ENCODE peak calls at places on chromosomes 5 and 9, in four cellular contexts. P is GM12878, A is K562, Q is HepG2. L is an unnamed sample.

GRCh38 chr5:9013147-9013546 is 532.7 kb downstream of the SEMA5A start:
- DNase-seq in P (no peak), A (no peak), Q (no peak), L (no peak)

GRCh38 chr5:58060971-58061370 is 398.9 kb downstream of the PLK2 start:
- DNase-seq in P (no peak), A (no peak), Q (no peak), L (no peak)

GRCh38 chr5:167699434-167699833 is 592.0 kb upstream of the WWC1 start:
- DNase-seq in P (no peak), A (no peak), Q (no peak), L (no peak)

GRCh38 chr9:15531380-15531779 is 20.6 kb upstream of the PSIP1 start:
- DNase-seq in P (no peak), A (no peak), Q (no peak), L (no peak)

GRCh38 chr5:129591508-129592160 is 131.5 kb downstream of the ADAMTS19 start:
- DNase-seq in P (no peak), A (no peak), Q (no peak), L (no peak)

GRCh38 chr5:111511174-111512025 is 935 bp downstream of the STARD4 start:
- DNase-seq in P (no peak), A (no peak), Q (no peak), L (no peak)

GRCh38 chr5:59209758-59210359 is 627.0 kb downstream of the RAB3C start:
- DNase-seq in P (no peak), A (no peak), Q (no peak), L (peak)

GRCh38 chr5:154473581-154474266 is 4.3 kb downstream of the HAND1 start:
- DNase-seq in P (no peak), A (no peak), Q (no peak), L (no peak)

GRCh38 chr9:11722957-11723356 is 970.2 kb upstream of the TYRP1 start:
- DNase-seq in P (no peak), A (no peak), Q (no peak), L (no peak)

GRCh38 chr5:55187370-55187769 is 14.4 kb upstream of the CDC20B start:
- DNase-seq in P (no peak), A (no peak), Q (no peak), L (no peak)

GRCh38 chr5:123937230-123937629 is 425.3 kb downstream of the CSNK1G3 start:
- DNase-seq in P (peak), A (peak), Q (peak), L (peak)

GRCh38 chr9:74511333-74511732 is 14.2 kb downstream of the RORB start:
- DNase-seq in P (no peak), A (no peak), Q (no peak), L (no peak)

GRCh38 chr9:90331826-90332575 is 310.6 kb downstream of the DIRAS2 start:
- DNase-seq in P (no peak), A (no peak), Q (no peak), L (no peak)

GRCh38 chr5:116494784-116495480 is 79.7 kb downstream of the SEMA6A start:
- DNase-seq in P (no peak), A (no peak), Q (peak), L (no peak)

GRCh38 chr5:17860660-17861315 is 226.5 kb downstream of the TAF11L14 start:
- DNase-seq in P (no peak), A (no peak), Q (no peak), L (no peak)

GRCh38 chr5:6280425-6281100 is 97.8 kb downstream of the MED10 start:
- DNase-seq in P (no peak), A (no peak), Q (no peak), L (no peak)
- TF ChIP-seq MXI1 in P (no peak), A (no peak), Q (no peak), L (no peak)

GRCh38 chr5:61313960-61314681 is 17.9 kb upstream of the ZSWIM6 start:
- DNase-seq in P (no peak), A (no peak), Q (no peak), L (no peak)

GRCh38 chr5:61309115-61309514 is 22.9 kb upstream of the ZSWIM6 start:
- DNase-seq in P (no peak), A (no peak), Q (no peak), L (no peak)

GRCh38 chr5:61308699-61309098 is 23.4 kb upstream of the ZSWIM6 start:
- DNase-seq in P (no peak), A (no peak), Q (no peak), L (no peak)

GRCh38 chr5:61311056-61311455 is 21.0 kb upstream of the ZSWIM6 start:
- DNase-seq in P (no peak), A (no peak), Q (no peak), L (no peak)

DNA sequence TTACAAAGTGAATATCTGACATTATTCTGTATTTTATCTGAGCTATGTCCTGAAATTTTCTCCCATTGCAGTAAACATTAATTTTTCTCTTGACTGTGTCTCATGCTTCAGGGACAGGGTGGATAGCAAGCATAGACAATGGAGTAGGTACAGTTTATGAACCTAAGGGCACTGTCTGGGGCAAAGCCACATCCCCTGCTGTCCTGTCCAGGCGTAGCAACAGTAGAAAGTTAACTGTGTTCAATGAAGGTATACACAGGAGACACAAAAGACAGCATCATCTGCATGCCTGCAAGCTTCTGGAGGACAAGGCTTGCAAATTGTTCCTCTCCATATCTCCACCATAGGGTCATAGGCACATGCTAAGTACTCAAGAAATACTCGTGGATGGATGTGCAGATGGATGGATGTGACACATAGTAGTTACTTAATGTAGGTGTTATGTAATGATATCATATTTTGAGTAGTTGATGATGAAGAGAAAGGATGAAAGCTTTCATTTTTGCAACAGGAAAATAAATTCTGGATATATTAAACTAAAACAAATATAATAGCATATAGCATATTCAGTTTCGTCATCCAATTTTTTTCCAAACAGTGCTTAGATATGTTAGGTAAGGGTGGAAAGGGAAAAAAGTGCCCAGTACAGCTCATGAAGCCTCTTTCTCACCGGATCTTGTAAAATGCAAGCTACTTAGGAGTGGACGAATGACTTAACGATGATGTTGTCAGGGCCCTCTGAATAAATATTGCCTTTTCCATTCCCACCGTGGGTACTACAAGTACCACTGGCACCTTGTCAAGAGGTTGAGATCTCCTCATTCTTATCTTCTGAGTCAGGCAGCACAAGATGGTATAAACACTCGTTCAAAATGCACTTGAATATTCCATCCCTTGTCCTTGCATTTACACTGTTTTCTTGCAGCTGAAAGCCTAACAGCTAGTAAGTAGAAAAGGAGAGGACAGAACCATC is 19.9 kb upstream of the ZSWIM6 start:
- DNase-seq in P (no peak), A (no peak), Q (no peak), L (no peak)
- TF ChIP-seq POLR2AphosphoS5 in P (no peak), A (no peak), Q (no peak), L (no peak)

GRCh38 chr9:133048595-133048994 is 13.2 kb upstream of the CEL start:
- DNase-seq in P (no peak), A (peak), Q (no peak), L (peak)
- TF ChIP-seq MXI1 in P (no peak), A (no peak), Q (no peak), L (no peak)

DNA sequence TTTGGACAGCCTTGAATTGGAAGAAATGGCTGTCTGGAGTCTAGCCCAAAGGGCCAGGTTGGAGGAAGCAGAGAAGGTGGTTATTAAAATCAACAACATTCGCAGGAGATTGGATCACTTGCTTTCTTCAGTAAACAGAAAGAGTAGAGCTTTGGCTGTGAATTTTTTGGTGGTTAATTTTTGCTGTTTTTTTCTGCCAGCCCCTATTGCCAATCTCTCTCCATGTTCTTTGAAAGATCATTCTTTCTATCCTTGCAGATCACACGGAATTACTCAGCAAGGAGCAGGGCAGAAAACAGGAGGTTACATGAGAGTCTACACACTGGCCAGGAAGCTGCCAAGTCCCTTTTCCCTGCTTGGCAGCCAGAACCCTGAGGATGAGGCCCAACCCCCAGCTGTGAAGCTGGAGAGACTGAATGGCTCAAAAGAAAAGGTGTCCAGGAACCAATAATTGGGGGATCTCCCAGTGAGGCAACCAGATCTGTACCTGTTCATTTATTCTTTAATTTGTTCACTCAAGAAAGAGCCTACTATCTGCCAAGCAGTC is 13.0 kb downstream of the GLRX start:
- DNase-seq in P (no peak), A (no peak), Q (no peak), L (no peak)
- TF ChIP-seq POLR2AphosphoS5 in P (no peak), A (no peak), Q (no peak), L (no peak)

DNA sequence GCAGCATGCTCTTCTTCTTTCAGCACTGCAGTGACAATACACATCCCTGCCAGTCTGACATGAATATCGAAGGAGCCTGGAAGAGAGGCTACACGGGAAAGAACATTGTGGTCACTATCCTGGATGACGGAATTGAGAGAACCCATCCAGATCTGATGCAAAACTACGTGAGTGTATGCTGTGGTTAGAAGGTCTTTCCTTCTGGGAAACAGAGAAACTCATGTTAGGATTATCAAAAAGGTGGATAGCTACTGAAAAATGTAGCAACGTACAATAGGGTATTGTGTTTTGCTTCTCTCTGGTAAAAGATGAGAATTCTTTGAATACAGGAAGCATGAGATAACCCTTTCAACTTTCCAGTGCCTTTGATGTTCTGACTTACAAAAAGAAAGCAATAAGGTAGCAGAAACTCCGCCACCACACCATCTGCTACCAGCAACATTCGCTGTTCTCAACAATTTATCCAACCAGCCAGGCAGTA is 133.3 kb downstream of the PCSK5 start:
- DNase-seq in P (no peak), A (no peak), Q (peak), L (no peak)
- TF ChIP-seq MXI1 in P (no peak), A (no peak), Q (no peak), L (no peak)

GRCh38 chr9:34990908-34991832 is 1.6 kb downstream of the DNAJB5 start:
- DNase-seq in P (no peak), A (no peak), Q (no peak), L (no peak)

GRCh38 chr9:34988218-34989055 is 1.1 kb upstream of the DNAJB5 start:
- DNase-seq in P (no peak), A (peak), Q (no peak), L (peak)

GRCh38 chr9:34991833-34992375 is 2.4 kb downstream of the DNAJB5 start:
- DNase-seq in P (no peak), A (peak), Q (peak), L (no peak)

GRCh38 chr9:34989056-34989945 is at the start of gene DNAJB5:
- DNase-seq in P (peak), A (peak), Q (peak), L (peak)

GRCh38 chr9:34989946-34990635 is 546 bp downstream of the DNAJB5 start:
- DNase-seq in P (no peak), A (peak), Q (no peak), L (peak)
- TF ChIP-seq POLR2AphosphoS5 in P (no peak), A (no peak), Q (no peak), L (no peak)

DNA sequence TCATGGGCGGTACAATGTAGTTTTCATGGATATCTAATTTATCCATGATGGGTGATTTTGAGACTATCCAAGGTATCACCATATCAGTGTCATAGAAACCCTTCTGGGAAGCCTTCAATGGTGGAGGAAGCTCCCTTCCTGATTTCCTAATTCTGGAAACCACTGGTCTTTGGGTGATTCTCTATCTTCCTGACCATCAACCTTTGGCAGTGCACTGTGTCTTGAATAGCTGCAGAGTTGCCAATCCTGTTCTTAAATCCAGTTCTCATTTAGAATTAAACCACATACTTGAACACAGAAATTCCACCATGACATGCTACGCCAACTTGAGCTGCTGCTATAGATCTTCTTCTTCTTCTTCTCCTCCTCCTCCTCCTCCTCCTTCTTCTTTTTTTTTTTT is 161.7 kb upstream of the KLF9 start:
- DNase-seq in P (no peak), A (no peak), Q (no peak), L (no peak)
- TF ChIP-seq MXI1 in P (no peak), A (no peak), Q (no peak), L (no peak)

DNA sequence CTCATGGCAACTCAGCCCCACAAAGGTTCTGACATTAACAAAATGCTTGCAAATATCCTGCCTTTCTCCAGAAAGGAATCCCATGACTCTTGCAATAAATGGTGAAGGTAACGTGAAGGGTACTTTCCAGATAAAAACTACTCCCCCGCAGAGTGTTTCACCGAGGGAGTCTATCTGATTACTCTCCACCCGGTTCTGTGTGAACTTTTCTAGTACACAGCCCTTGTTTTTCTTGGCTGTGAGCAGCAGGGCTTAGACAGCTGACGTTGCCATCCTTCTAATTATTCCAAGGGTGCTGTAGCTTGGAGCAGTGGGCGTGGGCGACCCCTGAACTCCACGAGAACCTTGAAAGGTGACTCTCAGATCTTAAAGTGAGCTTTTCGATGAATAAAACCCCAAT is 276.0 kb upstream of the IRX4 start:
- DNase-seq in P (no peak), A (no peak), Q (no peak), L (no peak)
- TF ChIP-seq POLR2AphosphoS5 in P (no peak), A (no peak), Q (no peak), L (no peak)

GRCh38 chr9:129568560-129569505 is 52.1 kb downstream of the C9orf50 start:
- DNase-seq in P (no peak), A (peak), Q (peak), L (peak)

GRCh38 chr9:129567329-129567728 is 53.6 kb downstream of the C9orf50 start:
- DNase-seq in P (no peak), A (no peak), Q (no peak), L (no peak)

GRCh38 chr9:129566563-129567266 is 54.2 kb downstream of the C9orf50 start:
- DNase-seq in P (no peak), A (no peak), Q (no peak), L (no peak)

GRCh38 chr9:129569506-129570449 is 51.1 kb downstream of the C9orf50 start:
- DNase-seq in P (no peak), A (peak), Q (peak), L (peak)

GRCh38 chr9:129567842-129568559 is 52.9 kb downstream of the C9orf50 start:
- DNase-seq in P (no peak), A (peak), Q (peak), L (no peak)
- TF ChIP-seq MXI1 in P (no peak), A (no peak), Q (no peak), L (no peak)

GRCh38 chr5:74833537-74834266 is 32.5 kb downstream of the FAM169A start:
- DNase-seq in P (no peak), A (no peak), Q (peak), L (no peak)
- TF ChIP-seq POLR2AphosphoS5 in P (no peak), A (no peak), Q (no peak), L (no peak)

L was measured in SK-N-SH.